ENCODE peak calls at places on chromosomes 11 and 22, in six cellular contexts. N is fibroblast of pulmonary artery, D is lung, X is fibroblast of lung, E is colonic mucosa, B is cardiac fibroblast. R is an unnamed sample.

GRCh38 chr11:46698597-46698996 is 1.8 kb downstream of the ARHGAP1 start:
- DNase-seq in D (no peak), B (no peak), N (no peak), E (no peak), X (no peak), R (no peak)

GRCh38 chr11:2186669-2187266 is 15.2 kb upstream of the TH start:
- DNase-seq in D (no peak), N (peak), B (peak), E (no peak), X (peak), R (no peak)

GRCh38 chr22:40728731-40729189 is 49.5 kb downstream of the MCHR1 start:
- DNase-seq in N (peak), D (peak), X (peak), E (no peak), B (no peak), R (no peak)

GRCh38 chr11:118435893-118436624 is at the start of gene KMT2A:
- DNase-seq in E (peak), N (peak), X (peak), D (peak), B (peak), R (peak)

GRCh38 chr22:32509045-32509444 is 34.4 kb downstream of the FBXO7 start:
- DNase-seq in D (no peak), N (no peak), E (no peak), B (no peak), X (no peak), R (no peak)

GRCh38 chr22:42437488-42438292 is 5.5 kb upstream of the NFAM1 start:
- DNase-seq in X (peak), B (peak), E (peak), D (peak), N (peak), R (peak)

GRCh38 chr11:46348986-46349401 is 1.7 kb downstream of the DGKZ start:
- DNase-seq in B (no peak), X (no peak), N (no peak), D (no peak), E (no peak), R (no peak)

GRCh38 chr11:78946945-78947914 is 372.6 kb upstream of the NARS2 start:
- DNase-seq in X (no peak), D (no peak), B (no peak), E (no peak), N (no peak), R (no peak)

GRCh38 chr11:98495601-98496000 is 525.1 kb upstream of the CNTN5 start:
- DNase-seq in N (no peak), D (no peak), B (no peak), E (no peak), X (no peak), R (no peak)

GRCh38 chr22:44582016-44582415 is 84.0 kb upstream of the RTL6 start:
- DNase-seq in D (no peak), E (no peak), N (no peak), B (no peak), X (no peak), R (peak)

GRCh38 chr11:11288972-11289616 is 64.0 kb downstream of the CSNK2A3 start:
- DNase-seq in E (no peak), X (no peak), B (no peak), N (no peak), D (no peak), R (no peak)

GRCh38 chr11:34203377-34203801 is 98.0 kb downstream of the NAT10 start:
- DNase-seq in D (no peak), N (no peak), B (no peak), X (no peak), E (no peak), R (no peak)

GRCh38 chr11:106986261-106986660 is 32.0 kb downstream of the GUCY1A2 start:
- DNase-seq in N (peak), X (peak), B (peak), D (no peak), E (no peak), R (no peak)

GRCh38 chr11:94638902-94639373 is 71.8 kb downstream of the PIWIL4 start:
- DNase-seq in D (no peak), B (peak), X (no peak), N (peak), E (no peak), R (no peak)

GRCh38 chr22:46010177-46010867 is 33.4 kb upstream of the WNT7B start:
- DNase-seq in X (peak), E (no peak), D (no peak), B (peak), N (peak), R (no peak)

GRCh38 chr11:130175898-130176297 is 16.3 kb downstream of the ST14 start:
- DNase-seq in N (no peak), X (no peak), B (no peak), E (no peak), D (no peak), R (no peak)

GRCh38 chr11:28878025-28878424 is 769.8 kb downstream of the METTL15 start:
- DNase-seq in D (no peak), N (peak), X (peak), B (peak), E (no peak), R (no peak)

GRCh38 chr11:19853016-19853415 is 140.4 kb downstream of the NAV2 start:
- DNase-seq in X (peak), N (no peak), D (no peak), E (no peak), B (peak), R (no peak)

GRCh38 chr11:20647976-20648565 is 21.3 kb upstream of the NELL1 start:
- DNase-seq in B (peak), D (peak), N (peak), X (peak), E (peak), R (no peak)

GRCh38 chr11:26377619-26378018 is 45.7 kb downstream of the ANO3 start:
- DNase-seq in B (no peak), X (no peak), D (no peak), N (no peak), E (no peak), R (no peak)

GRCh38 chr11:5626191-5626590 is 1.4 kb downstream of the TRIM34 start:
- DNase-seq in D (no peak), X (no peak), E (no peak), B (peak), N (peak), R (no peak)

GRCh38 chr11:95904009-95904650 is 19.8 kb downstream of the MTMR2 start:
- DNase-seq in D (no peak), E (no peak), B (no peak), X (no peak), N (no peak), R (no peak)

GRCh38 chr11:113046866-113047265 is 85.6 kb downstream of the NCAM1 start:
- DNase-seq in X (no peak), E (no peak), N (no peak), D (no peak), B (no peak), R (no peak)

GRCh38 chr11:68212421-68213134 is 518 bp downstream of the KMT5B start:
- DNase-seq in X (peak), D (peak), N (peak), B (peak), E (peak), R (peak)

GRCh38 chr22:31926969-31927368 is 17.4 kb upstream of the YWHAH start:
- DNase-seq in E (no peak), B (no peak), D (no peak), N (no peak), X (peak), R (no peak)

GRCh38 chr22:37547249-37547741 is 13.0 kb upstream of the CDC42EP1 start:
- DNase-seq in N (no peak), B (no peak), E (no peak), D (no peak), X (no peak), R (no peak)

GRCh38 chr11:111476961-111477360 is 35.2 kb downstream of the BTG4 start:
- DNase-seq in E (no peak), X (no peak), N (no peak), D (no peak), B (no peak), R (no peak)

GRCh38 chr11:72240461-72241289 is 3.3 kb downstream of the PHOX2A start:
- DNase-seq in E (no peak), B (peak), N (no peak), X (peak), D (no peak), R (no peak)

GRCh38 chr11:77155556-77156130 is 27.6 kb downstream of the MYO7A start:
- DNase-seq in N (no peak), B (no peak), E (no peak), D (no peak), X (no peak), R (no peak)

GRCh38 chr11:72813740-72814138 is 472 bp upstream of the ATG16L2 start:
- DNase-seq in D (peak), N (peak), E (peak), B (peak), X (no peak), R (no peak)

GRCh38 chr11:121553806-121554205 is 101.0 kb upstream of the SORL1-AS1 start:
- DNase-seq in X (peak), E (peak), D (no peak), B (peak), N (peak), R (no peak)

GRCh38 chr11:73399159-73400090 is 23.2 kb downstream of the RELT start:
- DNase-seq in N (no peak), D (no peak), B (peak), X (no peak), E (no peak), R (no peak)

GRCh38 chr11:122578168-122578825 is 77.2 kb upstream of the UBASH3B start:
- DNase-seq in E (no peak), N (no peak), B (no peak), X (peak), D (no peak), R (no peak)
- TF ChIP-seq CTCF in E (no peak), N (peak), B (no peak), X (no peak), D (no peak), R (no peak)

GRCh38 chr11:330694-331314 is 10.1 kb upstream of the IFITM3 start:
- DNase-seq in B (no peak), E (peak), D (no peak), X (no peak), N (no peak), R (no peak)
- TF ChIP-seq CTCF in B (no peak), E (no peak), D (no peak), X (no peak), N (no peak), R (no peak)

DNA sequence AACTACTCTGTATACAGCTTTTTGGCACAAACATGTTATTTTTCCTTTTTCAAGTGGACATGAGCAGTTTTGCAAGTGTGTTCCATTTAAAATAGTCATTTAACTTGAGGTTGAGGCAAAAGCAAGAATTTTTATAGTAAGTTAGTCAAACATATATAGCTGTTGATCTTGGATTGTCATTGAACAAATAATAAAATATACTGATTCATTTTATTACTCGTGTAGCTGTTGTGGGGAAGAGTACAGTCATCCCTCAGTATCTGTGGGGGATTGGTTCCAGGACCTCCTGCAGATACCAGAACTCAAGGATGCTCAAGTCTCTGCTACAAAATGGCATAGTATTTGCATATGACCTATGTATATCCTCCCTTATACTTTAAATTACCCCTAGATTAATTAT is 45.3 kb downstream of the EXT2 start:
- DNase-seq in E (no peak), D (no peak), X (no peak), N (no peak), B (no peak), R (no peak)
- TF ChIP-seq CTCF in E (no peak), D (no peak), X (no peak), N (no peak), B (no peak), R (no peak)

GRCh38 chr22:23401910-23402274 is 178.2 kb downstream of the IGLL1 start:
- DNase-seq in E (peak), X (no peak), D (no peak), N (no peak), B (no peak), R (no peak)

GRCh38 chr22:23401111-23401909 is 178.8 kb downstream of the IGLL1 start:
- DNase-seq in D (no peak), X (peak), B (peak), N (peak), E (no peak), R (no peak)

GRCh38 chr22:23403720-23404688 is 176.1 kb downstream of the IGLL1 start:
- DNase-seq in B (peak), D (no peak), N (no peak), X (peak), E (no peak), R (no peak)

GRCh38 chr22:23403152-23403719 is 176.9 kb downstream of the IGLL1 start:
- DNase-seq in N (no peak), D (no peak), X (no peak), B (no peak), E (no peak), R (no peak)

DNA sequence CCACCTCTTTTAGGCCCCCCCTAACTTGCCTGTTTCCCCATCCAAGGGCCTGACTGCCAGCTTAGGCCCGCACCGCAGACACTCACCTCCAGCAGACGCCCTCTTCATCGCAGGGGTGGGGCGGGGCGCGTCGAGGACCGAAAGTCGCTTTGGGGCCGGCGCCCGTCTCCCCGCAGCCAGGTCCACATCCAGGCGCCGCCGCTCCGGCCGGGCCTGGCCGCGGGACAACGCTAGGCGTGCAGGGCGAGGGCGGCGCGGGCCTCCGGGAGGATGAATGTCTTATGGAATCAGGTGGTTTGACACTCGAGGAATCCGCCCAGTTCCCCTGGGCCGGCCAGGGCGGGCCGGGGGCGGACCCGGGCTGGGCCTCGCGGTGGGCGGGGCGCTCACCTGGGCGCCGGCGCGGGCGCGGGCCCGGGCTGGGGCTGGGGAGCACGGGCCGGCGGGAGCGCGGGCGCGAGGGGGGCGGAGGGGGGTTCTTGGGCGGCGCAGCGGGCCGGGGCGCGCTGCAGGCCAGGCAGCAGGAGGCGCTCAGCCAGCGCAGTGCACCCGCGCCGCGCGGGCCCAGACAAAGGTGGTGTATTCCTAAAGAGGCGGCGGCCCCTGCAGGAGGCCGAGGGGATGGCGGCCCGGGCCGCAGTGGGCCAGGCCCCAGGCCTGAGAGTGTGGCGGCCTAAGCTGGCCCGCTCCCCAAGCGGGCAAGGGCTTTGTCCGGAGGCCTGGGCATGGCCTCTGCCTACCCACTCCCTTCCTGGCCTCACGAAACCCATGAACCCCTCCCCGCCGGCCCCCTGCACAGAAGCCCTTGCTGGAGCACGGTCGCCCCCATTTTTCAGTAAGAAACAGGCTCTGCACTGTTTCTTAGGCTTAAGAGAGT is 177.6 kb downstream of the IGLL1 start:
- DNase-seq in X (peak), N (peak), E (peak), B (peak), D (peak), R (no peak)
- TF ChIP-seq CTCF in X (peak), N (peak), E (peak), B (peak), D (peak), R (peak)